ENCODE peak calls at places on chromosomes 13 and 19, in seven cellular contexts. One of them, this sample, is unnamed.

GRCh38 chr19:34135401-34135800 is 36.9 kb upstream of the LSM14A start:
- DNase-seq in GM23338: no peak
- DNase-seq in GM23248: no peak
- DNase-seq in neural progenitor cell: no peak
- DNase-seq in fibroblast of lung: no peak
- DNase-seq in A673: no peak
- DNase-seq in MM.1S: no peak
- DNase-seq in this sample: no peak

GRCh38 chr13:26007774-26008173 is 44.0 kb downstream of the SHISA2 start:
- DNase-seq in GM23338: no peak
- DNase-seq in GM23248: no peak
- DNase-seq in neural progenitor cell: no peak
- DNase-seq in fibroblast of lung: no peak
- DNase-seq in A673: no peak
- DNase-seq in MM.1S: peak
- DNase-seq in this sample: no peak

GRCh38 chr13:113941571-113942191 is 32.2 kb downstream of the C13orf46 start:
- DNase-seq in GM23338: no peak
- DNase-seq in GM23248: no peak
- DNase-seq in neural progenitor cell: no peak
- DNase-seq in fibroblast of lung: peak
- DNase-seq in A673: no peak
- DNase-seq in MM.1S: no peak
- DNase-seq in this sample: peak

GRCh38 chr19:21698215-21698614 is 69.2 kb downstream of the ZNF100 start:
- DNase-seq in GM23338: peak
- DNase-seq in GM23248: peak
- DNase-seq in neural progenitor cell: peak
- DNase-seq in fibroblast of lung: peak
- DNase-seq in A673: peak
- DNase-seq in MM.1S: no peak
- DNase-seq in this sample: peak

GRCh38 chr13:29767006-29767405 is 83.4 kb downstream of the UBL3 start:
- DNase-seq in GM23338: no peak
- DNase-seq in GM23248: peak
- DNase-seq in neural progenitor cell: no peak
- DNase-seq in fibroblast of lung: peak
- DNase-seq in A673: no peak
- DNase-seq in MM.1S: no peak
- DNase-seq in this sample: no peak

GRCh38 chr19:34588846-34589245 is 88.1 kb downstream of the SCGB2B2 start:
- DNase-seq in GM23338: no peak
- DNase-seq in GM23248: no peak
- DNase-seq in neural progenitor cell: no peak
- DNase-seq in fibroblast of lung: no peak
- DNase-seq in A673: no peak
- DNase-seq in MM.1S: no peak
- DNase-seq in this sample: no peak

GRCh38 chr13:68380041-68380973 is 1150.2 kb upstream of the PCDH9 start:
- DNase-seq in GM23338: no peak
- DNase-seq in GM23248: no peak
- DNase-seq in neural progenitor cell: no peak
- DNase-seq in fibroblast of lung: no peak
- DNase-seq in A673: no peak
- DNase-seq in MM.1S: no peak
- DNase-seq in this sample: no peak

GRCh38 chr19:45061965-45062364 is 14.3 kb downstream of the ZNF296 start:
- DNase-seq in GM23338: no peak
- DNase-seq in GM23248: no peak
- DNase-seq in neural progenitor cell: no peak
- DNase-seq in fibroblast of lung: no peak
- DNase-seq in A673: no peak
- DNase-seq in MM.1S: no peak
- DNase-seq in this sample: no peak

GRCh38 chr13:78409172-78409571 is 194.2 kb downstream of the POU4F1 start:
- DNase-seq in GM23338: peak
- DNase-seq in GM23248: no peak
- DNase-seq in neural progenitor cell: peak
- DNase-seq in fibroblast of lung: no peak
- DNase-seq in A673: no peak
- DNase-seq in MM.1S: peak
- DNase-seq in this sample: no peak

GRCh38 chr19:33660426-33661160 is 38.8 kb downstream of the CHST8 start:
- DNase-seq in GM23338: peak
- DNase-seq in GM23248: no peak
- DNase-seq in neural progenitor cell: no peak
- DNase-seq in fibroblast of lung: no peak
- DNase-seq in A673: no peak
- DNase-seq in MM.1S: peak
- DNase-seq in this sample: no peak

GRCh38 chr13:28744091-28744536 is 25.3 kb upstream of the SLC46A3 start:
- DNase-seq in GM23338: peak
- DNase-seq in GM23248: peak
- DNase-seq in neural progenitor cell: no peak
- DNase-seq in fibroblast of lung: peak
- DNase-seq in A673: peak
- DNase-seq in MM.1S: no peak
- DNase-seq in this sample: peak

GRCh38 chr13:39107484-39108040 is 69.3 kb downstream of the NHLRC3 start:
- DNase-seq in GM23338: no peak
- DNase-seq in GM23248: no peak
- DNase-seq in neural progenitor cell: no peak
- DNase-seq in fibroblast of lung: no peak
- DNase-seq in A673: no peak
- DNase-seq in MM.1S: no peak
- DNase-seq in this sample: no peak

GRCh38 chr13:78194904-78195639 is 276.4 kb upstream of the EDNRB start:
- DNase-seq in GM23338: peak
- DNase-seq in GM23248: peak
- DNase-seq in neural progenitor cell: peak
- DNase-seq in fibroblast of lung: peak
- DNase-seq in A673: peak
- DNase-seq in MM.1S: no peak
- DNase-seq in this sample: peak

GRCh38 chr13:113652404-113653263 is 5.4 kb downstream of the ATP4B start:
- DNase-seq in GM23338: no peak
- DNase-seq in GM23248: no peak
- DNase-seq in neural progenitor cell: no peak
- DNase-seq in fibroblast of lung: no peak
- DNase-seq in A673: no peak
- DNase-seq in MM.1S: no peak
- DNase-seq in this sample: no peak

GRCh38 chr19:12766051-12766521 is 9.3 kb downstream of the HOOK2 start:
- DNase-seq in GM23338: peak
- DNase-seq in GM23248: peak
- DNase-seq in neural progenitor cell: peak
- DNase-seq in fibroblast of lung: peak
- DNase-seq in A673: peak
- DNase-seq in MM.1S: peak
- DNase-seq in this sample: peak

GRCh38 chr13:51607165-51607564 is 22.9 kb downstream of the WDFY2 start:
- DNase-seq in GM23338: no peak
- DNase-seq in GM23248: no peak
- DNase-seq in neural progenitor cell: no peak
- DNase-seq in fibroblast of lung: no peak
- DNase-seq in A673: no peak
- DNase-seq in MM.1S: no peak
- DNase-seq in this sample: no peak

GRCh38 chr13:42246541-42246940 is 25.4 kb upstream of the AKAP11 start:
- DNase-seq in GM23338: no peak
- DNase-seq in GM23248: no peak
- DNase-seq in neural progenitor cell: no peak
- DNase-seq in fibroblast of lung: no peak
- DNase-seq in A673: no peak
- DNase-seq in MM.1S: no peak
- DNase-seq in this sample: no peak

GRCh38 chr13:30466358-30466714 is 600 bp upstream of the HMGB1 start:
- DNase-seq in GM23338: peak
- DNase-seq in GM23248: peak
- DNase-seq in neural progenitor cell: peak
- DNase-seq in fibroblast of lung: no peak
- DNase-seq in A673: peak
- DNase-seq in MM.1S: peak
- DNase-seq in this sample: peak

GRCh38 chr13:98571955-98572662 is 4.8 kb downstream of the STK24 start:
- DNase-seq in GM23338: no peak
- DNase-seq in GM23248: peak
- DNase-seq in neural progenitor cell: no peak
- DNase-seq in fibroblast of lung: peak
- DNase-seq in A673: peak
- DNase-seq in MM.1S: peak
- DNase-seq in this sample: peak

GRCh38 chr13:39110518-39111097 is 72.4 kb downstream of the NHLRC3 start:
- DNase-seq in GM23338: no peak
- DNase-seq in GM23248: no peak
- DNase-seq in neural progenitor cell: no peak
- DNase-seq in fibroblast of lung: no peak
- DNase-seq in A673: no peak
- DNase-seq in MM.1S: no peak
- DNase-seq in this sample: no peak

GRCh38 chr13:90201676-90202425 is 1145.6 kb upstream of the MIR17HG start:
- DNase-seq in GM23338: no peak
- DNase-seq in GM23248: peak
- DNase-seq in neural progenitor cell: no peak
- DNase-seq in fibroblast of lung: no peak
- DNase-seq in A673: no peak
- DNase-seq in MM.1S: no peak
- DNase-seq in this sample: no peak

GRCh38 chr13:67299072-67299635 is 69.0 kb upstream of the PCDH9 start:
- DNase-seq in GM23338: no peak
- DNase-seq in GM23248: peak
- DNase-seq in neural progenitor cell: no peak
- DNase-seq in fibroblast of lung: peak
- DNase-seq in A673: no peak
- DNase-seq in MM.1S: no peak
- DNase-seq in this sample: peak

GRCh38 chr13:50829896-50830295 is 13.6 kb downstream of the DLEU7 start:
- DNase-seq in GM23338: no peak
- DNase-seq in GM23248: peak
- DNase-seq in neural progenitor cell: no peak
- DNase-seq in fibroblast of lung: peak
- DNase-seq in A673: no peak
- DNase-seq in MM.1S: no peak
- DNase-seq in this sample: no peak

GRCh38 chr13:83620535-83621220 is 261.6 kb downstream of the SLITRK1 start:
- DNase-seq in GM23338: no peak
- DNase-seq in GM23248: peak
- DNase-seq in neural progenitor cell: no peak
- DNase-seq in fibroblast of lung: peak
- DNase-seq in A673: no peak
- DNase-seq in MM.1S: no peak
- DNase-seq in this sample: peak

GRCh38 chr19:1450735-1451669 is 1.1 kb downstream of the APC2 start:
- DNase-seq in GM23338: no peak
- DNase-seq in GM23248: no peak
- DNase-seq in neural progenitor cell: no peak
- DNase-seq in fibroblast of lung: no peak
- DNase-seq in A673: no peak
- DNase-seq in MM.1S: no peak
- DNase-seq in this sample: no peak
- TF ChIP-seq EZH2 in GM23338: no peak
- TF ChIP-seq EZH2 in GM23248: no peak
- TF ChIP-seq EZH2 in neural progenitor cell: no peak
- TF ChIP-seq EZH2 in fibroblast of lung: peak
- TF ChIP-seq EZH2 in A673: no peak
- TF ChIP-seq EZH2 in MM.1S: no peak
- TF ChIP-seq EZH2 in this sample: no peak

DNA sequence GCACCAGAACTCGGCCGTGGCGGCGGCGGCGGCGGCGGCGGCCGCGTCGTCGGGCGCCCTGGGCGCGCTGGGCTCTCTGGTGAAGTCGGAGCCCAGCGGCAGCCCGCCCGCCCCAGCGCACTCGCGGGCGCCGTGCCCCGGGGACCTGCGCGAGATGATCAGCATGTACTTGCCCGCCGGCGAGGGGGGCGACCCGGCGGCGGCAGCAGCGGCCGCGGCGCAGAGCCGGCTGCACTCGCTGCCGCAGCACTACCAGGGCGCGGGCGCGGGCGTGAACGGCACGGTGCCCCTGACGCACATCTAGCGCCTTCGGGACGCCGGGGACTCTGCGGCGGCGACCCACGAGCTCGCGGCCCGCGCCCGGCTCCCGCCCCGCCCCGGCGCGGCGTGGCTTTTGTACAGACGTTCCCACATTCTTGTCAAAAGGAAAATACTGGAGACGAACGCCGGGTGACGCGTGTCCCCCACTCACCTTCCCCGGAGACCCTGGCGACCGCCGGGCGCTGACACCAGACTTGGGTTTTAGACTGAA is 1.6 kb downstream of the SOX1 start:
- DNase-seq in GM23338: no peak
- DNase-seq in GM23248: no peak
- DNase-seq in neural progenitor cell: peak
- DNase-seq in fibroblast of lung: no peak
- DNase-seq in A673: no peak
- DNase-seq in MM.1S: no peak
- DNase-seq in this sample: no peak
- TF ChIP-seq EZH2 in GM23338: no peak
- TF ChIP-seq EZH2 in GM23248: no peak
- TF ChIP-seq EZH2 in neural progenitor cell: no peak
- TF ChIP-seq EZH2 in fibroblast of lung: no peak
- TF ChIP-seq EZH2 in A673: no peak
- TF ChIP-seq EZH2 in MM.1S: no peak
- TF ChIP-seq EZH2 in this sample: peak

GRCh38 chr13:112062047-112062618 is 4.8 kb upstream of the SOX1 start:
- DNase-seq in GM23338: no peak
- DNase-seq in GM23248: no peak
- DNase-seq in neural progenitor cell: peak
- DNase-seq in fibroblast of lung: no peak
- DNase-seq in A673: no peak
- DNase-seq in MM.1S: no peak
- DNase-seq in this sample: no peak
- TF ChIP-seq EZH2 in GM23338: peak
- TF ChIP-seq EZH2 in GM23248: no peak
- TF ChIP-seq EZH2 in neural progenitor cell: no peak
- TF ChIP-seq EZH2 in fibroblast of lung: no peak
- TF ChIP-seq EZH2 in A673: no peak
- TF ChIP-seq EZH2 in MM.1S: no peak
- TF ChIP-seq EZH2 in this sample: peak

GRCh38 chr19:40513345-40513678 is 46.5 kb downstream of the SPTBN4 start:
- DNase-seq in GM23338: no peak
- DNase-seq in GM23248: no peak
- DNase-seq in neural progenitor cell: no peak
- DNase-seq in fibroblast of lung: no peak
- DNase-seq in A673: no peak
- DNase-seq in MM.1S: no peak
- DNase-seq in this sample: no peak

GRCh38 chr19:40511487-40511886 is 44.7 kb downstream of the SPTBN4 start:
- DNase-seq in GM23338: no peak
- DNase-seq in GM23248: no peak
- DNase-seq in neural progenitor cell: no peak
- DNase-seq in fibroblast of lung: no peak
- DNase-seq in A673: no peak
- DNase-seq in MM.1S: no peak
- DNase-seq in this sample: no peak

GRCh38 chr19:40513741-40514315 is 47.0 kb downstream of the SPTBN4 start:
- DNase-seq in GM23338: no peak
- DNase-seq in GM23248: no peak
- DNase-seq in neural progenitor cell: no peak
- DNase-seq in fibroblast of lung: no peak
- DNase-seq in A673: no peak
- DNase-seq in MM.1S: no peak
- DNase-seq in this sample: no peak

GRCh38 chr19:40512110-40512472 is 45.3 kb downstream of the SPTBN4 start:
- DNase-seq in GM23338: no peak
- DNase-seq in GM23248: no peak
- DNase-seq in neural progenitor cell: no peak
- DNase-seq in fibroblast of lung: no peak
- DNase-seq in A673: no peak
- DNase-seq in MM.1S: no peak
- DNase-seq in this sample: no peak

GRCh38 chr19:40512473-40513344 is 45.9 kb downstream of the SPTBN4 start:
- DNase-seq in GM23338: peak
- DNase-seq in GM23248: peak
- DNase-seq in neural progenitor cell: peak
- DNase-seq in fibroblast of lung: no peak
- DNase-seq in A673: no peak
- DNase-seq in MM.1S: no peak
- DNase-seq in this sample: no peak
- TF ChIP-seq EZH2 in GM23338: peak
- TF ChIP-seq EZH2 in GM23248: no peak
- TF ChIP-seq EZH2 in neural progenitor cell: peak
- TF ChIP-seq EZH2 in fibroblast of lung: no peak
- TF ChIP-seq EZH2 in A673: peak
- TF ChIP-seq EZH2 in MM.1S: no peak
- TF ChIP-seq EZH2 in this sample: peak

This sample was measured in astrocyte.